ENCODE peak calls at places on chromosomes 3 and 15, in eight cellular contexts. D, G, X, S, A, C, I and B are unnamed samples.

GRCh38 chr3:65497846-65498245 is 540.9 kb downstream of the MAGI1 start:
- DNase-seq in D (no peak), G (peak; percentile 31), X (no peak), S (no peak), A (no peak), C (no peak), I (no peak), B (peak; percentile 12)

GRCh38 chr15:28113426-28114113 is 14.5 kb upstream of the OCA2 start:
- DNase-seq in D (no peak), G (no peak), X (no peak), S (no peak), A (peak; percentile 70), C (no peak), I (no peak), B (no peak)

GRCh38 chr3:157354722-157355121 is 81.9 kb upstream of the PTX3 start:
- DNase-seq in D (no peak), G (no peak), X (peak; percentile 19), S (peak; percentile 14), A (no peak), C (no peak), I (no peak), B (no peak)

GRCh38 chr3:180275176-180275575 is 238.4 kb upstream of the PEX5L start:
- DNase-seq in D (no peak), G (no peak), X (no peak), S (no peak), A (no peak), C (no peak), I (no peak), B (no peak)

GRCh38 chr3:134699721-134700120 is 48.9 kb upstream of the KY start:
- DNase-seq in D (no peak), G (no peak), X (peak; percentile 11), S (no peak), A (no peak), C (no peak), I (no peak), B (no peak)

GRCh38 chr15:23384371-23384770 is 29.8 kb downstream of the GOLGA8S start:
- DNase-seq in D (no peak), G (no peak), X (no peak), S (no peak), A (no peak), C (no peak), I (no peak), B (no peak)

GRCh38 chr15:40957581-40958051 is 4.3 kb downstream of the CHAC1 start:
- DNase-seq in D (no peak), G (no peak), X (no peak), S (no peak), A (no peak), C (no peak), I (no peak), B (no peak)

GRCh38 chr3:73813291-73813977 is 188.7 kb upstream of the PDZRN3 start:
- DNase-seq in D (no peak), G (no peak), X (no peak), S (no peak), A (no peak), C (no peak), I (no peak), B (no peak)

GRCh38 chr3:61936344-61936937 is 375.1 kb downstream of the PTPRG start:
- DNase-seq in D (no peak), G (peak; percentile 65), X (no peak), S (peak; percentile 19), A (no peak), C (no peak), I (no peak), B (peak; percentile 13)

GRCh38 chr3:50430186-50430585 is 70.9 kb upstream of the TMEM115 start:
- DNase-seq in D (no peak), G (no peak), X (no peak), S (no peak), A (no peak), C (no peak), I (no peak), B (no peak)

GRCh38 chr3:191963182-191963581 is 502.2 kb downstream of the PYDC2 start:
- DNase-seq in D (no peak), G (no peak), X (peak; percentile 58), S (no peak), A (no peak), C (no peak), I (no peak), B (no peak)